ENCODE peak calls at places on chromosomes 3 and 15, in seven cellular contexts. One of them, this sample, is unnamed.

GRCh38 chr15:51312132-51312531 is 26.3 kb downstream of the CYP19A1 start:
- DNase-seq in breast epithelium: no peak
- DNase-seq in cardiac muscle cell: no peak
- DNase-seq in Panc1: no peak
- DNase-seq in A549: no peak
- DNase-seq in upper lobe of left lung: no peak
- DNase-seq in left ventricle myocardium inferior: no peak
- DNase-seq in this sample: no peak

GRCh38 chr3:134627831-134628230 is 23.0 kb downstream of the KY start:
- DNase-seq in breast epithelium: no peak
- DNase-seq in cardiac muscle cell: no peak
- DNase-seq in Panc1: no peak
- DNase-seq in A549: peak
- DNase-seq in upper lobe of left lung: peak
- DNase-seq in left ventricle myocardium inferior: no peak
- DNase-seq in this sample: no peak

GRCh38 chr15:100570282-100570681 is 31.7 kb downstream of the LINS1 start:
- DNase-seq in breast epithelium: no peak
- DNase-seq in cardiac muscle cell: no peak
- DNase-seq in Panc1: no peak
- DNase-seq in A549: peak
- DNase-seq in upper lobe of left lung: no peak
- DNase-seq in left ventricle myocardium inferior: no peak
- DNase-seq in this sample: no peak

GRCh38 chr3:54755746-54756145 is 172.1 kb downstream of the LRTM1 start:
- DNase-seq in breast epithelium: no peak
- DNase-seq in cardiac muscle cell: no peak
- DNase-seq in Panc1: no peak
- DNase-seq in A549: no peak
- DNase-seq in upper lobe of left lung: no peak
- DNase-seq in left ventricle myocardium inferior: no peak
- DNase-seq in this sample: no peak

GRCh38 chr15:23397779-23398178 is 43.2 kb downstream of the GOLGA8S start:
- DNase-seq in breast epithelium: no peak
- DNase-seq in cardiac muscle cell: no peak
- DNase-seq in Panc1: no peak
- DNase-seq in A549: no peak
- DNase-seq in upper lobe of left lung: no peak
- DNase-seq in left ventricle myocardium inferior: peak
- DNase-seq in this sample: no peak

GRCh38 chr3:47404955-47405790 is 24.4 kb downstream of the PTPN23 start:
- DNase-seq in breast epithelium: no peak
- DNase-seq in cardiac muscle cell: peak
- DNase-seq in Panc1: no peak
- DNase-seq in A549: no peak
- DNase-seq in upper lobe of left lung: no peak
- DNase-seq in left ventricle myocardium inferior: peak
- DNase-seq in this sample: peak

GRCh38 chr3:16807441-16807840 is 77.3 kb upstream of the PLCL2 start:
- DNase-seq in breast epithelium: no peak
- DNase-seq in cardiac muscle cell: no peak
- DNase-seq in Panc1: no peak
- DNase-seq in A549: no peak
- DNase-seq in upper lobe of left lung: no peak
- DNase-seq in left ventricle myocardium inferior: no peak
- DNase-seq in this sample: no peak

GRCh38 chr15:98823012-98823458 is 174.7 kb downstream of the IGF1R start:
- DNase-seq in breast epithelium: no peak
- DNase-seq in cardiac muscle cell: no peak
- DNase-seq in Panc1: no peak
- DNase-seq in A549: no peak
- DNase-seq in upper lobe of left lung: peak
- DNase-seq in left ventricle myocardium inferior: no peak
- DNase-seq in this sample: peak

GRCh38 chr3:153192327-153192726 is 30.3 kb downstream of the RAP2B start:
- DNase-seq in breast epithelium: no peak
- DNase-seq in cardiac muscle cell: no peak
- DNase-seq in Panc1: no peak
- DNase-seq in A549: no peak
- DNase-seq in upper lobe of left lung: no peak
- DNase-seq in left ventricle myocardium inferior: no peak
- DNase-seq in this sample: no peak

GRCh38 chr3:48709051-48709461 is 8.0 kb downstream of the IP6K2 start:
- DNase-seq in breast epithelium: no peak
- DNase-seq in cardiac muscle cell: no peak
- DNase-seq in Panc1: no peak
- DNase-seq in A549: no peak
- DNase-seq in upper lobe of left lung: peak
- DNase-seq in left ventricle myocardium inferior: no peak
- DNase-seq in this sample: no peak

GRCh38 chr3:46371802-46372340 is 1.1 kb downstream of the CCR5 start:
- DNase-seq in breast epithelium: no peak
- DNase-seq in cardiac muscle cell: no peak
- DNase-seq in Panc1: no peak
- DNase-seq in A549: no peak
- DNase-seq in upper lobe of left lung: peak
- DNase-seq in left ventricle myocardium inferior: no peak
- DNase-seq in this sample: no peak

GRCh38 chr15:86553116-86553515 is 473.4 kb downstream of the AGBL1 start:
- DNase-seq in breast epithelium: no peak
- DNase-seq in cardiac muscle cell: no peak
- DNase-seq in Panc1: no peak
- DNase-seq in A549: no peak
- DNase-seq in upper lobe of left lung: no peak
- DNase-seq in left ventricle myocardium inferior: no peak
- DNase-seq in this sample: no peak

GRCh38 chr15:38857814-38858213 is 293.2 kb upstream of the RASGRP1 start:
- DNase-seq in breast epithelium: no peak
- DNase-seq in cardiac muscle cell: no peak
- DNase-seq in Panc1: no peak
- DNase-seq in A549: no peak
- DNase-seq in upper lobe of left lung: no peak
- DNase-seq in left ventricle myocardium inferior: no peak
- DNase-seq in this sample: no peak

GRCh38 chr15:40942865-40943264 is 10.4 kb upstream of the CHAC1 start:
- DNase-seq in breast epithelium: no peak
- DNase-seq in cardiac muscle cell: no peak
- DNase-seq in Panc1: no peak
- DNase-seq in A549: no peak
- DNase-seq in upper lobe of left lung: no peak
- DNase-seq in left ventricle myocardium inferior: no peak
- DNase-seq in this sample: no peak

GRCh38 chr15:40941528-40942336 is 11.5 kb upstream of the CHAC1 start:
- DNase-seq in breast epithelium: peak
- DNase-seq in cardiac muscle cell: peak
- DNase-seq in Panc1: no peak
- DNase-seq in A549: peak
- DNase-seq in upper lobe of left lung: peak
- DNase-seq in left ventricle myocardium inferior: peak
- DNase-seq in this sample: peak

GRCh38 chr15:40942337-40942854 is 10.9 kb upstream of the CHAC1 start:
- DNase-seq in breast epithelium: no peak
- DNase-seq in cardiac muscle cell: no peak
- DNase-seq in Panc1: no peak
- DNase-seq in A549: no peak
- DNase-seq in upper lobe of left lung: no peak
- DNase-seq in left ventricle myocardium inferior: no peak
- DNase-seq in this sample: no peak

GRCh38 chr15:40939909-40940801 is 11.0 kb downstream of the DLL4 start:
- DNase-seq in breast epithelium: no peak
- DNase-seq in cardiac muscle cell: no peak
- DNase-seq in Panc1: no peak
- DNase-seq in A549: no peak
- DNase-seq in upper lobe of left lung: no peak
- DNase-seq in left ventricle myocardium inferior: peak
- DNase-seq in this sample: no peak

GRCh38 chr15:40941078-40941527 is 12.0 kb downstream of the DLL4 start:
- DNase-seq in breast epithelium: no peak
- DNase-seq in cardiac muscle cell: no peak
- DNase-seq in Panc1: no peak
- DNase-seq in A549: no peak
- DNase-seq in upper lobe of left lung: no peak
- DNase-seq in left ventricle myocardium inferior: no peak
- DNase-seq in this sample: no peak
- H3K4me3 ChIP-seq in breast epithelium: peak
- H3K4me3 ChIP-seq in cardiac muscle cell: peak
- H3K4me3 ChIP-seq in Panc1: peak
- H3K4me3 ChIP-seq in A549: peak
- H3K4me3 ChIP-seq in upper lobe of left lung: peak
- H3K4me3 ChIP-seq in left ventricle myocardium inferior: peak
- H3K4me3 ChIP-seq in this sample: peak

GRCh38 chr15:45666119-45666875 is 31.5 kb downstream of the SQOR start:
- DNase-seq in breast epithelium: no peak
- DNase-seq in cardiac muscle cell: no peak
- DNase-seq in Panc1: no peak
- DNase-seq in A549: no peak
- DNase-seq in upper lobe of left lung: no peak
- DNase-seq in left ventricle myocardium inferior: no peak
- DNase-seq in this sample: no peak
- TF ChIP-seq CTCF in breast epithelium: no peak
- TF ChIP-seq CTCF in cardiac muscle cell: no peak
- TF ChIP-seq CTCF in Panc1: peak
- TF ChIP-seq CTCF in A549: peak
- TF ChIP-seq CTCF in upper lobe of left lung: no peak
- TF ChIP-seq CTCF in left ventricle myocardium inferior: no peak
- TF ChIP-seq CTCF in this sample: no peak

DNA sequence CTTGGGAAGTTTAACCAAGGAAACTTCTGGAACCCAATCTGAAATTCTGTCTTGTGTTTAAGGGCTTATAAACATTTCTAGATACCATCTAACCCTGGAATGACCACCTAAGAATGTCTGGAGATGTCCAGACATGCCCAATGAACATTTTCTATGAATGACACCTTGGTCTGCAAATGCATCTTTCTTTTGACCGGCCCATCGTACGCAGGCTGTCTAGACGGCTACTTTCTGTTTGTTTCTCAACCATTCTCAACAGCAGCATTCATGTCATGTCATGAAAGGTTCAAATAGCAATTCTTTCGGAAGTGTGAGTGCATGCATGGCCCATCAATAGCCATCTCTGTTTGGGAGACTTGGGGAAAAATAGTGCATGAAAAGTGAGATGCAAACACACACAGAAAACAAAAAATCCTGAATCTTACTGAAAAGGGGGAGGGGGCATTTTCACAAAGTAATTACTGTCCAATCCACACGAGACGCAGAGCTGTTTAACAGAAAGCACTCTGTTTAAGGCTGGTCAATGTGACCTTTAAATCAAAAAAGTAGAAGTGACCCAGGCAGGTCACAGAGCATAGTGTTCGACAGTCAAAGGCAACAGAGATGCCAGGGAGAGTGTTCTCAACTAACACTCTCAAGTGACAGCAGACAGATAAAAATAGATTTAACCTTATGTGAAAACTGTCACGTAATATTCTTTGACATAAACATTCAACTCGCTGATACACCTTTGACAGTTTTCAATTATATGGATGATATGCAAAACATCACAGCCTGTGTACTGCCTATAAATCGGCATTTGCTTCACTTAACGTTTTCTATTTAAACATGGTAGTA is 15.7 kb downstream of the PDZRN3 start:
- DNase-seq in breast epithelium: no peak
- DNase-seq in cardiac muscle cell: no peak
- DNase-seq in Panc1: no peak
- DNase-seq in A549: no peak
- DNase-seq in upper lobe of left lung: no peak
- DNase-seq in left ventricle myocardium inferior: no peak
- DNase-seq in this sample: no peak
- H3K4me3 ChIP-seq in breast epithelium: no peak
- H3K4me3 ChIP-seq in cardiac muscle cell: no peak
- H3K4me3 ChIP-seq in Panc1: no peak
- H3K4me3 ChIP-seq in A549: no peak
- H3K4me3 ChIP-seq in upper lobe of left lung: no peak
- H3K4me3 ChIP-seq in left ventricle myocardium inferior: peak
- H3K4me3 ChIP-seq in this sample: no peak

DNA sequence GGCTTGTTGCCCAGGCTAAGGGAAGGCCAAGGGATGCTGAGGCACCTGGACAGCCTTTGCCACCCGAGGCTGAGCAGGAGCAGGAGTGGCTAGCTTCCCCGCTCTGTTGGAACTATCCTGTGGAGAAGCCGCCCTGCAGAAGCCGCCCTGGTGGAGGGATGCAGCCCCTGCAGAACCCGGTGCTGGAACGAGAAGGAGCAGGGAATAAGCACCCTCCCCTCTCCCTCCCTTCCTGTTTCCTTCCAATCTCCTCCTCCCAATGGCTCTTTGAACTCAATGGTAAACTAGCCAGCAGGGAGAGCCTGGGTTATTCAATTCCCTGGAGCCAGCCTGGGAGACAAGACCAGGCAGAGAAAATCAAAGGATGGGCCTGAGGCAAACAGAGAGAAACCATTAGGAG is 11.8 kb upstream of the HRG start:
- DNase-seq in breast epithelium: no peak
- DNase-seq in cardiac muscle cell: peak
- DNase-seq in Panc1: no peak
- DNase-seq in A549: peak
- DNase-seq in upper lobe of left lung: no peak
- DNase-seq in left ventricle myocardium inferior: no peak
- DNase-seq in this sample: no peak
- TF ChIP-seq CTCF in breast epithelium: no peak
- TF ChIP-seq CTCF in cardiac muscle cell: peak
- TF ChIP-seq CTCF in Panc1: peak
- TF ChIP-seq CTCF in A549: no peak
- TF ChIP-seq CTCF in upper lobe of left lung: no peak
- TF ChIP-seq CTCF in left ventricle myocardium inferior: no peak
- TF ChIP-seq CTCF in this sample: peak

GRCh38 chr3:126476976-126477330 is 1.3 kb upstream of the ZXDC start:
- DNase-seq in breast epithelium: no peak
- DNase-seq in cardiac muscle cell: peak
- DNase-seq in Panc1: no peak
- DNase-seq in A549: no peak
- DNase-seq in upper lobe of left lung: no peak
- DNase-seq in left ventricle myocardium inferior: no peak
- DNase-seq in this sample: no peak
- H3K4me3 ChIP-seq in breast epithelium: peak
- H3K4me3 ChIP-seq in cardiac muscle cell: no peak
- H3K4me3 ChIP-seq in Panc1: peak
- H3K4me3 ChIP-seq in A549: no peak
- H3K4me3 ChIP-seq in upper lobe of left lung: peak
- H3K4me3 ChIP-seq in left ventricle myocardium inferior: peak
- H3K4me3 ChIP-seq in this sample: no peak